ENCODE peak calls at places on chromosome 4, in eight cellular contexts. One of them, this sample, is unnamed.
A peak's percentile ranks its signal among the peaks of the same experiment; 100 is the strongest.

GRCh38 chr4:183350317-183351071 is 28.3 kb upstream of the CLDN24 start:
- DNase-seq in activated T-cell treated with anti-CD3 and anti-CD28 coated beads for 24 hours: no peak
- DNase-seq in activated naive CD8-positive, alpha-beta T cell treated with anti-CD3 and anti-CD28 coated beads, Interleukin-2, amount 50 U/mL, for 24 hours: no peak
- DNase-seq in stimulated activated naive B cell treated with anti-CD40 and anti-IgM and Interleukin-4, amounts not matched to agents 10 μg/mL and 1 μg/mL and 100 μg/mL, for 72 hours: no peak
- DNase-seq in EL: peak; percentile 39
- DNase-seq in DMS153: no peak
- DNase-seq in stimulated activated naive CD8-positive, alpha-beta T cell treated with anti-CD3 and anti-CD28 coated beads, Interleukin-15, Interleukin-2, amounts not matched to agents 100 U/mL and 50 U/mL, for 24 hours: no peak
- DNase-seq in ELR: no peak
- DNase-seq in this sample: no peak

GRCh38 chr4:1547863-1548637 is 136.1 kb downstream of the FAM53A start:
- DNase-seq in EL: no peak
- DNase-seq in stimulated activated naive B cell treated with anti-CD40 and anti-IgM and Interleukin-4, amounts not matched to agents 10 μg/mL and 1 μg/mL and 100 μg/mL, for 72 hours: no peak
- DNase-seq in activated naive CD8-positive, alpha-beta T cell treated with anti-CD3 and anti-CD28 coated beads, Interleukin-2, amount 50 U/mL, for 24 hours: no peak
- DNase-seq in activated T-cell treated with anti-CD3 and anti-CD28 coated beads for 24 hours: no peak
- DNase-seq in ELR: no peak
- DNase-seq in DMS153: no peak
- DNase-seq in stimulated activated naive CD8-positive, alpha-beta T cell treated with anti-CD3 and anti-CD28 coated beads, Interleukin-15, Interleukin-2, amounts not matched to agents 100 U/mL and 50 U/mL, for 24 hours: no peak
- DNase-seq in this sample: no peak

GRCh38 chr4:147134536-147135210 is 189.0 kb upstream of the TTC29 start:
- DNase-seq in EL: no peak
- DNase-seq in stimulated activated naive B cell treated with anti-CD40 and anti-IgM and Interleukin-4, amounts not matched to agents 10 μg/mL and 1 μg/mL and 100 μg/mL, for 72 hours: no peak
- DNase-seq in DMS153: no peak
- DNase-seq in stimulated activated naive CD8-positive, alpha-beta T cell treated with anti-CD3 and anti-CD28 coated beads, Interleukin-15, Interleukin-2, amounts not matched to agents 100 U/mL and 50 U/mL, for 24 hours: no peak
- DNase-seq in activated naive CD8-positive, alpha-beta T cell treated with anti-CD3 and anti-CD28 coated beads, Interleukin-2, amount 50 U/mL, for 24 hours: no peak
- DNase-seq in ELR: no peak
- DNase-seq in activated T-cell treated with anti-CD3 and anti-CD28 coated beads for 24 hours: no peak
- DNase-seq in this sample: no peak

GRCh38 chr4:169791527-169792156 is 33.9 kb upstream of the HPF1 start:
- DNase-seq in stimulated activated naive CD8-positive, alpha-beta T cell treated with anti-CD3 and anti-CD28 coated beads, Interleukin-15, Interleukin-2, amounts not matched to agents 100 U/mL and 50 U/mL, for 24 hours: peak; percentile 33
- DNase-seq in activated T-cell treated with anti-CD3 and anti-CD28 coated beads for 24 hours: no peak
- DNase-seq in ELR: peak; percentile 78
- DNase-seq in EL: peak; percentile 73
- DNase-seq in stimulated activated naive B cell treated with anti-CD40 and anti-IgM and Interleukin-4, amounts not matched to agents 10 μg/mL and 1 μg/mL and 100 μg/mL, for 72 hours: peak; percentile 2
- DNase-seq in DMS153: peak; percentile 27
- DNase-seq in activated naive CD8-positive, alpha-beta T cell treated with anti-CD3 and anti-CD28 coated beads, Interleukin-2, amount 50 U/mL, for 24 hours: peak; percentile 36
- DNase-seq in this sample: peak; percentile 74

GRCh38 chr4:24748023-24748422 is 47.4 kb upstream of the SOD3 start:
- DNase-seq in stimulated activated naive CD8-positive, alpha-beta T cell treated with anti-CD3 and anti-CD28 coated beads, Interleukin-15, Interleukin-2, amounts not matched to agents 100 U/mL and 50 U/mL, for 24 hours: no peak
- DNase-seq in activated T-cell treated with anti-CD3 and anti-CD28 coated beads for 24 hours: no peak
- DNase-seq in ELR: no peak
- DNase-seq in activated naive CD8-positive, alpha-beta T cell treated with anti-CD3 and anti-CD28 coated beads, Interleukin-2, amount 50 U/mL, for 24 hours: no peak
- DNase-seq in EL: no peak
- DNase-seq in DMS153: no peak
- DNase-seq in stimulated activated naive B cell treated with anti-CD40 and anti-IgM and Interleukin-4, amounts not matched to agents 10 μg/mL and 1 μg/mL and 100 μg/mL, for 72 hours: no peak
- DNase-seq in this sample: no peak

GRCh38 chr4:3640587-3640962 is 108.4 kb upstream of the LRPAP1 start:
- DNase-seq in stimulated activated naive CD8-positive, alpha-beta T cell treated with anti-CD3 and anti-CD28 coated beads, Interleukin-15, Interleukin-2, amounts not matched to agents 100 U/mL and 50 U/mL, for 24 hours: no peak
- DNase-seq in activated naive CD8-positive, alpha-beta T cell treated with anti-CD3 and anti-CD28 coated beads, Interleukin-2, amount 50 U/mL, for 24 hours: no peak
- DNase-seq in activated T-cell treated with anti-CD3 and anti-CD28 coated beads for 24 hours: no peak
- DNase-seq in DMS153: no peak
- DNase-seq in stimulated activated naive B cell treated with anti-CD40 and anti-IgM and Interleukin-4, amounts not matched to agents 10 μg/mL and 1 μg/mL and 100 μg/mL, for 72 hours: no peak
- DNase-seq in EL: peak; percentile 60
- DNase-seq in ELR: peak; percentile 29
- DNase-seq in this sample: peak; percentile 57

GRCh38 chr4:158521490-158522111 is at the start of gene RXFP1:
- DNase-seq in stimulated activated naive CD8-positive, alpha-beta T cell treated with anti-CD3 and anti-CD28 coated beads, Interleukin-15, Interleukin-2, amounts not matched to agents 100 U/mL and 50 U/mL, for 24 hours: no peak
- DNase-seq in EL: no peak
- DNase-seq in DMS153: no peak
- DNase-seq in activated naive CD8-positive, alpha-beta T cell treated with anti-CD3 and anti-CD28 coated beads, Interleukin-2, amount 50 U/mL, for 24 hours: no peak
- DNase-seq in ELR: no peak
- DNase-seq in stimulated activated naive B cell treated with anti-CD40 and anti-IgM and Interleukin-4, amounts not matched to agents 10 μg/mL and 1 μg/mL and 100 μg/mL, for 72 hours: no peak
- DNase-seq in activated T-cell treated with anti-CD3 and anti-CD28 coated beads for 24 hours: no peak
- DNase-seq in this sample: no peak

GRCh38 chr4:186553717-186554116 is 1.6 kb downstream of the MTNR1A start:
- DNase-seq in activated naive CD8-positive, alpha-beta T cell treated with anti-CD3 and anti-CD28 coated beads, Interleukin-2, amount 50 U/mL, for 24 hours: no peak
- DNase-seq in stimulated activated naive CD8-positive, alpha-beta T cell treated with anti-CD3 and anti-CD28 coated beads, Interleukin-15, Interleukin-2, amounts not matched to agents 100 U/mL and 50 U/mL, for 24 hours: no peak
- DNase-seq in activated T-cell treated with anti-CD3 and anti-CD28 coated beads for 24 hours: no peak
- DNase-seq in EL: no peak
- DNase-seq in DMS153: no peak
- DNase-seq in ELR: no peak
- DNase-seq in stimulated activated naive B cell treated with anti-CD40 and anti-IgM and Interleukin-4, amounts not matched to agents 10 μg/mL and 1 μg/mL and 100 μg/mL, for 72 hours: no peak
- DNase-seq in this sample: no peak

GRCh38 chr4:20624783-20625364 is 75.4 kb upstream of the PACRGL start:
- DNase-seq in EL: peak; percentile 17
- DNase-seq in stimulated activated naive CD8-positive, alpha-beta T cell treated with anti-CD3 and anti-CD28 coated beads, Interleukin-15, Interleukin-2, amounts not matched to agents 100 U/mL and 50 U/mL, for 24 hours: no peak
- DNase-seq in activated naive CD8-positive, alpha-beta T cell treated with anti-CD3 and anti-CD28 coated beads, Interleukin-2, amount 50 U/mL, for 24 hours: no peak
- DNase-seq in stimulated activated naive B cell treated with anti-CD40 and anti-IgM and Interleukin-4, amounts not matched to agents 10 μg/mL and 1 μg/mL and 100 μg/mL, for 72 hours: no peak
- DNase-seq in ELR: no peak
- DNase-seq in activated T-cell treated with anti-CD3 and anti-CD28 coated beads for 24 hours: no peak
- DNase-seq in DMS153: no peak
- DNase-seq in this sample: no peak

GRCh38 chr4:40908702-40909362 is 159.1 kb downstream of the NSUN7 start:
- DNase-seq in stimulated activated naive B cell treated with anti-CD40 and anti-IgM and Interleukin-4, amounts not matched to agents 10 μg/mL and 1 μg/mL and 100 μg/mL, for 72 hours: peak; percentile 66
- DNase-seq in stimulated activated naive CD8-positive, alpha-beta T cell treated with anti-CD3 and anti-CD28 coated beads, Interleukin-15, Interleukin-2, amounts not matched to agents 100 U/mL and 50 U/mL, for 24 hours: peak; percentile 74
- DNase-seq in DMS153: peak; percentile 67
- DNase-seq in ELR: peak; percentile 83
- DNase-seq in EL: peak; percentile 85
- DNase-seq in activated naive CD8-positive, alpha-beta T cell treated with anti-CD3 and anti-CD28 coated beads, Interleukin-2, amount 50 U/mL, for 24 hours: peak; percentile 72
- DNase-seq in activated T-cell treated with anti-CD3 and anti-CD28 coated beads for 24 hours: peak; percentile 71
- DNase-seq in this sample: peak; percentile 91

GRCh38 chr4:89298788-89299152 is 8.8 kb downstream of the GPRIN3 start:
- DNase-seq in activated T-cell treated with anti-CD3 and anti-CD28 coated beads for 24 hours: no peak
- DNase-seq in activated naive CD8-positive, alpha-beta T cell treated with anti-CD3 and anti-CD28 coated beads, Interleukin-2, amount 50 U/mL, for 24 hours: no peak
- DNase-seq in ELR: peak; percentile 10
- DNase-seq in stimulated activated naive CD8-positive, alpha-beta T cell treated with anti-CD3 and anti-CD28 coated beads, Interleukin-15, Interleukin-2, amounts not matched to agents 100 U/mL and 50 U/mL, for 24 hours: no peak
- DNase-seq in DMS153: no peak
- DNase-seq in stimulated activated naive B cell treated with anti-CD40 and anti-IgM and Interleukin-4, amounts not matched to agents 10 μg/mL and 1 μg/mL and 100 μg/mL, for 72 hours: no peak
- DNase-seq in EL: no peak
- DNase-seq in this sample: peak; percentile 10

GRCh38 chr4:24816797-24817196 is 21.4 kb downstream of the SOD3 start:
- DNase-seq in activated T-cell treated with anti-CD3 and anti-CD28 coated beads for 24 hours: no peak
- DNase-seq in stimulated activated naive CD8-positive, alpha-beta T cell treated with anti-CD3 and anti-CD28 coated beads, Interleukin-15, Interleukin-2, amounts not matched to agents 100 U/mL and 50 U/mL, for 24 hours: no peak
- DNase-seq in activated naive CD8-positive, alpha-beta T cell treated with anti-CD3 and anti-CD28 coated beads, Interleukin-2, amount 50 U/mL, for 24 hours: no peak
- DNase-seq in ELR: no peak
- DNase-seq in EL: no peak
- DNase-seq in stimulated activated naive B cell treated with anti-CD40 and anti-IgM and Interleukin-4, amounts not matched to agents 10 μg/mL and 1 μg/mL and 100 μg/mL, for 72 hours: no peak
- DNase-seq in DMS153: no peak
- DNase-seq in this sample: no peak

GRCh38 chr4:10109995-10110670 is 6.5 kb downstream of the WDR1 start:
- DNase-seq in stimulated activated naive CD8-positive, alpha-beta T cell treated with anti-CD3 and anti-CD28 coated beads, Interleukin-15, Interleukin-2, amounts not matched to agents 100 U/mL and 50 U/mL, for 24 hours: no peak
- DNase-seq in ELR: no peak
- DNase-seq in stimulated activated naive B cell treated with anti-CD40 and anti-IgM and Interleukin-4, amounts not matched to agents 10 μg/mL and 1 μg/mL and 100 μg/mL, for 72 hours: no peak
- DNase-seq in activated T-cell treated with anti-CD3 and anti-CD28 coated beads for 24 hours: no peak
- DNase-seq in EL: no peak
- DNase-seq in DMS153: no peak
- DNase-seq in activated naive CD8-positive, alpha-beta T cell treated with anti-CD3 and anti-CD28 coated beads, Interleukin-2, amount 50 U/mL, for 24 hours: no peak
- DNase-seq in this sample: no peak

GRCh38 chr4:8019396-8020365 is 80.0 kb upstream of the AFAP1 start:
- DNase-seq in stimulated activated naive B cell treated with anti-CD40 and anti-IgM and Interleukin-4, amounts not matched to agents 10 μg/mL and 1 μg/mL and 100 μg/mL, for 72 hours: no peak
- DNase-seq in activated naive CD8-positive, alpha-beta T cell treated with anti-CD3 and anti-CD28 coated beads, Interleukin-2, amount 50 U/mL, for 24 hours: no peak
- DNase-seq in DMS153: peak; percentile 22
- DNase-seq in ELR: no peak
- DNase-seq in activated T-cell treated with anti-CD3 and anti-CD28 coated beads for 24 hours: no peak
- DNase-seq in stimulated activated naive CD8-positive, alpha-beta T cell treated with anti-CD3 and anti-CD28 coated beads, Interleukin-15, Interleukin-2, amounts not matched to agents 100 U/mL and 50 U/mL, for 24 hours: no peak
- DNase-seq in EL: no peak
- DNase-seq in this sample: no peak

GRCh38 chr4:85127653-85128052 is 161.2 kb upstream of the WDFY3 start:
- DNase-seq in activated T-cell treated with anti-CD3 and anti-CD28 coated beads for 24 hours: no peak
- DNase-seq in DMS153: no peak
- DNase-seq in stimulated activated naive B cell treated with anti-CD40 and anti-IgM and Interleukin-4, amounts not matched to agents 10 μg/mL and 1 μg/mL and 100 μg/mL, for 72 hours: peak; percentile 3
- DNase-seq in activated naive CD8-positive, alpha-beta T cell treated with anti-CD3 and anti-CD28 coated beads, Interleukin-2, amount 50 U/mL, for 24 hours: no peak
- DNase-seq in EL: peak; percentile 32
- DNase-seq in stimulated activated naive CD8-positive, alpha-beta T cell treated with anti-CD3 and anti-CD28 coated beads, Interleukin-15, Interleukin-2, amounts not matched to agents 100 U/mL and 50 U/mL, for 24 hours: no peak
- DNase-seq in ELR: peak; percentile 46
- DNase-seq in this sample: peak; percentile 38

GRCh38 chr4:106266201-106266600 is 49.8 kb downstream of the TBCK start:
- DNase-seq in stimulated activated naive B cell treated with anti-CD40 and anti-IgM and Interleukin-4, amounts not matched to agents 10 μg/mL and 1 μg/mL and 100 μg/mL, for 72 hours: no peak
- DNase-seq in activated naive CD8-positive, alpha-beta T cell treated with anti-CD3 and anti-CD28 coated beads, Interleukin-2, amount 50 U/mL, for 24 hours: no peak
- DNase-seq in stimulated activated naive CD8-positive, alpha-beta T cell treated with anti-CD3 and anti-CD28 coated beads, Interleukin-15, Interleukin-2, amounts not matched to agents 100 U/mL and 50 U/mL, for 24 hours: no peak
- DNase-seq in EL: peak; percentile 52
- DNase-seq in ELR: peak; percentile 58
- DNase-seq in activated T-cell treated with anti-CD3 and anti-CD28 coated beads for 24 hours: no peak
- DNase-seq in DMS153: no peak
- DNase-seq in this sample: peak; percentile 36

GRCh38 chr4:154743683-154744340 is at the start of gene LRAT:
- DNase-seq in stimulated activated naive B cell treated with anti-CD40 and anti-IgM and Interleukin-4, amounts not matched to agents 10 μg/mL and 1 μg/mL and 100 μg/mL, for 72 hours: no peak
- DNase-seq in activated naive CD8-positive, alpha-beta T cell treated with anti-CD3 and anti-CD28 coated beads, Interleukin-2, amount 50 U/mL, for 24 hours: peak; percentile 39
- DNase-seq in stimulated activated naive CD8-positive, alpha-beta T cell treated with anti-CD3 and anti-CD28 coated beads, Interleukin-15, Interleukin-2, amounts not matched to agents 100 U/mL and 50 U/mL, for 24 hours: peak; percentile 35
- DNase-seq in ELR: no peak
- DNase-seq in activated T-cell treated with anti-CD3 and anti-CD28 coated beads for 24 hours: peak; percentile 13
- DNase-seq in DMS153: no peak
- DNase-seq in EL: no peak
- DNase-seq in this sample: no peak

GRCh38 chr4:90215286-90215685 is 88.1 kb downstream of the CCSER1 start:
- DNase-seq in DMS153: peak; percentile 9
- DNase-seq in stimulated activated naive CD8-positive, alpha-beta T cell treated with anti-CD3 and anti-CD28 coated beads, Interleukin-15, Interleukin-2, amounts not matched to agents 100 U/mL and 50 U/mL, for 24 hours: no peak
- DNase-seq in ELR: no peak
- DNase-seq in activated T-cell treated with anti-CD3 and anti-CD28 coated beads for 24 hours: no peak
- DNase-seq in stimulated activated naive B cell treated with anti-CD40 and anti-IgM and Interleukin-4, amounts not matched to agents 10 μg/mL and 1 μg/mL and 100 μg/mL, for 72 hours: no peak
- DNase-seq in activated naive CD8-positive, alpha-beta T cell treated with anti-CD3 and anti-CD28 coated beads, Interleukin-2, amount 50 U/mL, for 24 hours: no peak
- DNase-seq in EL: no peak
- DNase-seq in this sample: no peak

GRCh38 chr4:16222957-16223527 is 3.2 kb downstream of the TAPT1 start:
- DNase-seq in DMS153: no peak
- DNase-seq in stimulated activated naive B cell treated with anti-CD40 and anti-IgM and Interleukin-4, amounts not matched to agents 10 μg/mL and 1 μg/mL and 100 μg/mL, for 72 hours: no peak
- DNase-seq in activated T-cell treated with anti-CD3 and anti-CD28 coated beads for 24 hours: no peak
- DNase-seq in stimulated activated naive CD8-positive, alpha-beta T cell treated with anti-CD3 and anti-CD28 coated beads, Interleukin-15, Interleukin-2, amounts not matched to agents 100 U/mL and 50 U/mL, for 24 hours: no peak
- DNase-seq in EL: no peak
- DNase-seq in ELR: no peak
- DNase-seq in activated naive CD8-positive, alpha-beta T cell treated with anti-CD3 and anti-CD28 coated beads, Interleukin-2, amount 50 U/mL, for 24 hours: no peak
- DNase-seq in this sample: no peak

GRCh38 chr4:79358438-79358837 is 32.6 kb upstream of the NAA11 start:
- DNase-seq in DMS153: no peak
- DNase-seq in activated naive CD8-positive, alpha-beta T cell treated with anti-CD3 and anti-CD28 coated beads, Interleukin-2, amount 50 U/mL, for 24 hours: no peak
- DNase-seq in stimulated activated naive B cell treated with anti-CD40 and anti-IgM and Interleukin-4, amounts not matched to agents 10 μg/mL and 1 μg/mL and 100 μg/mL, for 72 hours: no peak
- DNase-seq in ELR: no peak
- DNase-seq in activated T-cell treated with anti-CD3 and anti-CD28 coated beads for 24 hours: no peak
- DNase-seq in EL: no peak
- DNase-seq in stimulated activated naive CD8-positive, alpha-beta T cell treated with anti-CD3 and anti-CD28 coated beads, Interleukin-15, Interleukin-2, amounts not matched to agents 100 U/mL and 50 U/mL, for 24 hours: no peak
- DNase-seq in this sample: no peak

GRCh38 chr4:116598980-116599789 is 486.2 kb downstream of the TRAM1L1 start:
- DNase-seq in EL: no peak
- DNase-seq in stimulated activated naive CD8-positive, alpha-beta T cell treated with anti-CD3 and anti-CD28 coated beads, Interleukin-15, Interleukin-2, amounts not matched to agents 100 U/mL and 50 U/mL, for 24 hours: no peak
- DNase-seq in DMS153: no peak
- DNase-seq in activated T-cell treated with anti-CD3 and anti-CD28 coated beads for 24 hours: no peak
- DNase-seq in stimulated activated naive B cell treated with anti-CD40 and anti-IgM and Interleukin-4, amounts not matched to agents 10 μg/mL and 1 μg/mL and 100 μg/mL, for 72 hours: no peak
- DNase-seq in ELR: no peak
- DNase-seq in activated naive CD8-positive, alpha-beta T cell treated with anti-CD3 and anti-CD28 coated beads, Interleukin-2, amount 50 U/mL, for 24 hours: no peak
- DNase-seq in this sample: no peak

GRCh38 chr4:161893566-161893965 is 270.2 kb downstream of the FSTL5 start:
- DNase-seq in activated naive CD8-positive, alpha-beta T cell treated with anti-CD3 and anti-CD28 coated beads, Interleukin-2, amount 50 U/mL, for 24 hours: no peak
- DNase-seq in stimulated activated naive CD8-positive, alpha-beta T cell treated with anti-CD3 and anti-CD28 coated beads, Interleukin-15, Interleukin-2, amounts not matched to agents 100 U/mL and 50 U/mL, for 24 hours: no peak
- DNase-seq in ELR: no peak
- DNase-seq in stimulated activated naive B cell treated with anti-CD40 and anti-IgM and Interleukin-4, amounts not matched to agents 10 μg/mL and 1 μg/mL and 100 μg/mL, for 72 hours: no peak
- DNase-seq in DMS153: no peak
- DNase-seq in EL: no peak
- DNase-seq in activated T-cell treated with anti-CD3 and anti-CD28 coated beads for 24 hours: no peak
- DNase-seq in this sample: no peak

GRCh38 chr4:115851918-115852766 is 738.7 kb upstream of the NDST4 start:
- DNase-seq in DMS153: peak; percentile 56
- DNase-seq in activated T-cell treated with anti-CD3 and anti-CD28 coated beads for 24 hours: no peak
- DNase-seq in stimulated activated naive B cell treated with anti-CD40 and anti-IgM and Interleukin-4, amounts not matched to agents 10 μg/mL and 1 μg/mL and 100 μg/mL, for 72 hours: no peak
- DNase-seq in ELR: peak; percentile 49
- DNase-seq in activated naive CD8-positive, alpha-beta T cell treated with anti-CD3 and anti-CD28 coated beads, Interleukin-2, amount 50 U/mL, for 24 hours: peak; percentile 8
- DNase-seq in stimulated activated naive CD8-positive, alpha-beta T cell treated with anti-CD3 and anti-CD28 coated beads, Interleukin-15, Interleukin-2, amounts not matched to agents 100 U/mL and 50 U/mL, for 24 hours: peak; percentile 12
- DNase-seq in EL: no peak
- DNase-seq in this sample: peak; percentile 59

GRCh38 chr4:158090323-158090722 is 82.5 kb downstream of the GASK1B start:
- DNase-seq in activated naive CD8-positive, alpha-beta T cell treated with anti-CD3 and anti-CD28 coated beads, Interleukin-2, amount 50 U/mL, for 24 hours: no peak
- DNase-seq in EL: no peak
- DNase-seq in DMS153: no peak
- DNase-seq in ELR: no peak
- DNase-seq in stimulated activated naive CD8-positive, alpha-beta T cell treated with anti-CD3 and anti-CD28 coated beads, Interleukin-15, Interleukin-2, amounts not matched to agents 100 U/mL and 50 U/mL, for 24 hours: no peak
- DNase-seq in activated T-cell treated with anti-CD3 and anti-CD28 coated beads for 24 hours: no peak
- DNase-seq in stimulated activated naive B cell treated with anti-CD40 and anti-IgM and Interleukin-4, amounts not matched to agents 10 μg/mL and 1 μg/mL and 100 μg/mL, for 72 hours: no peak
- DNase-seq in this sample: no peak

GRCh38 chr4:176340871-176341685 is 21.3 kb downstream of the SPCS3 start:
- DNase-seq in EL: peak; percentile 60
- DNase-seq in activated naive CD8-positive, alpha-beta T cell treated with anti-CD3 and anti-CD28 coated beads, Interleukin-2, amount 50 U/mL, for 24 hours: no peak
- DNase-seq in stimulated activated naive B cell treated with anti-CD40 and anti-IgM and Interleukin-4, amounts not matched to agents 10 μg/mL and 1 μg/mL and 100 μg/mL, for 72 hours: no peak
- DNase-seq in activated T-cell treated with anti-CD3 and anti-CD28 coated beads for 24 hours: no peak
- DNase-seq in stimulated activated naive CD8-positive, alpha-beta T cell treated with anti-CD3 and anti-CD28 coated beads, Interleukin-15, Interleukin-2, amounts not matched to agents 100 U/mL and 50 U/mL, for 24 hours: no peak
- DNase-seq in ELR: peak; percentile 68
- DNase-seq in DMS153: no peak
- DNase-seq in this sample: peak; percentile 44

GRCh38 chr4:16745887-16746286 is 152.6 kb downstream of the LDB2 start:
- DNase-seq in ELR: no peak
- DNase-seq in activated naive CD8-positive, alpha-beta T cell treated with anti-CD3 and anti-CD28 coated beads, Interleukin-2, amount 50 U/mL, for 24 hours: no peak
- DNase-seq in stimulated activated naive B cell treated with anti-CD40 and anti-IgM and Interleukin-4, amounts not matched to agents 10 μg/mL and 1 μg/mL and 100 μg/mL, for 72 hours: no peak
- DNase-seq in stimulated activated naive CD8-positive, alpha-beta T cell treated with anti-CD3 and anti-CD28 coated beads, Interleukin-15, Interleukin-2, amounts not matched to agents 100 U/mL and 50 U/mL, for 24 hours: no peak
- DNase-seq in DMS153: no peak
- DNase-seq in activated T-cell treated with anti-CD3 and anti-CD28 coated beads for 24 hours: no peak
- DNase-seq in EL: no peak
- DNase-seq in this sample: no peak

GRCh38 chr4:73034896-73035295 is 34.6 kb downstream of the COX18 start:
- DNase-seq in activated T-cell treated with anti-CD3 and anti-CD28 coated beads for 24 hours: no peak
- DNase-seq in stimulated activated naive B cell treated with anti-CD40 and anti-IgM and Interleukin-4, amounts not matched to agents 10 μg/mL and 1 μg/mL and 100 μg/mL, for 72 hours: no peak
- DNase-seq in DMS153: no peak
- DNase-seq in ELR: peak; percentile 41
- DNase-seq in activated naive CD8-positive, alpha-beta T cell treated with anti-CD3 and anti-CD28 coated beads, Interleukin-2, amount 50 U/mL, for 24 hours: no peak
- DNase-seq in stimulated activated naive CD8-positive, alpha-beta T cell treated with anti-CD3 and anti-CD28 coated beads, Interleukin-15, Interleukin-2, amounts not matched to agents 100 U/mL and 50 U/mL, for 24 hours: no peak
- DNase-seq in EL: no peak
- DNase-seq in this sample: no peak

GRCh38 chr4:109947457-109947856 is 34.8 kb downstream of the EGF start:
- DNase-seq in ELR: peak; percentile 70
- DNase-seq in stimulated activated naive CD8-positive, alpha-beta T cell treated with anti-CD3 and anti-CD28 coated beads, Interleukin-15, Interleukin-2, amounts not matched to agents 100 U/mL and 50 U/mL, for 24 hours: no peak
- DNase-seq in activated T-cell treated with anti-CD3 and anti-CD28 coated beads for 24 hours: no peak
- DNase-seq in EL: peak; percentile 39
- DNase-seq in DMS153: no peak
- DNase-seq in activated naive CD8-positive, alpha-beta T cell treated with anti-CD3 and anti-CD28 coated beads, Interleukin-2, amount 50 U/mL, for 24 hours: no peak
- DNase-seq in stimulated activated naive B cell treated with anti-CD40 and anti-IgM and Interleukin-4, amounts not matched to agents 10 μg/mL and 1 μg/mL and 100 μg/mL, for 72 hours: no peak
- DNase-seq in this sample: peak; percentile 14

GRCh38 chr4:958836-959337 is 14.5 kb downstream of the DGKQ start:
- DNase-seq in activated T-cell treated with anti-CD3 and anti-CD28 coated beads for 24 hours: no peak
- DNase-seq in stimulated activated naive B cell treated with anti-CD40 and anti-IgM and Interleukin-4, amounts not matched to agents 10 μg/mL and 1 μg/mL and 100 μg/mL, for 72 hours: no peak
- DNase-seq in activated naive CD8-positive, alpha-beta T cell treated with anti-CD3 and anti-CD28 coated beads, Interleukin-2, amount 50 U/mL, for 24 hours: no peak
- DNase-seq in EL: no peak
- DNase-seq in DMS153: no peak
- DNase-seq in ELR: no peak
- DNase-seq in stimulated activated naive CD8-positive, alpha-beta T cell treated with anti-CD3 and anti-CD28 coated beads, Interleukin-15, Interleukin-2, amounts not matched to agents 100 U/mL and 50 U/mL, for 24 hours: no peak
- DNase-seq in this sample: no peak

GRCh38 chr4:85381968-85382367 is 93.0 kb upstream of the ARHGAP24 start:
- DNase-seq in stimulated activated naive B cell treated with anti-CD40 and anti-IgM and Interleukin-4, amounts not matched to agents 10 μg/mL and 1 μg/mL and 100 μg/mL, for 72 hours: no peak
- DNase-seq in activated naive CD8-positive, alpha-beta T cell treated with anti-CD3 and anti-CD28 coated beads, Interleukin-2, amount 50 U/mL, for 24 hours: no peak
- DNase-seq in stimulated activated naive CD8-positive, alpha-beta T cell treated with anti-CD3 and anti-CD28 coated beads, Interleukin-15, Interleukin-2, amounts not matched to agents 100 U/mL and 50 U/mL, for 24 hours: no peak
- DNase-seq in activated T-cell treated with anti-CD3 and anti-CD28 coated beads for 24 hours: no peak
- DNase-seq in EL: no peak
- DNase-seq in DMS153: no peak
- DNase-seq in ELR: no peak
- DNase-seq in this sample: no peak

GRCh38 chr4:18322111-18322510 is 300.6 kb upstream of the LCORL start:
- DNase-seq in DMS153: peak; percentile 2
- DNase-seq in EL: no peak
- DNase-seq in ELR: no peak
- DNase-seq in stimulated activated naive B cell treated with anti-CD40 and anti-IgM and Interleukin-4, amounts not matched to agents 10 μg/mL and 1 μg/mL and 100 μg/mL, for 72 hours: no peak
- DNase-seq in activated T-cell treated with anti-CD3 and anti-CD28 coated beads for 24 hours: no peak
- DNase-seq in stimulated activated naive CD8-positive, alpha-beta T cell treated with anti-CD3 and anti-CD28 coated beads, Interleukin-15, Interleukin-2, amounts not matched to agents 100 U/mL and 50 U/mL, for 24 hours: no peak
- DNase-seq in activated naive CD8-positive, alpha-beta T cell treated with anti-CD3 and anti-CD28 coated beads, Interleukin-2, amount 50 U/mL, for 24 hours: no peak
- DNase-seq in this sample: no peak

GRCh38 chr4:70925899-70926635 is 23.9 kb downstream of the MOB1B start:
- DNase-seq in activated T-cell treated with anti-CD3 and anti-CD28 coated beads for 24 hours: no peak
- DNase-seq in ELR: no peak
- DNase-seq in stimulated activated naive CD8-positive, alpha-beta T cell treated with anti-CD3 and anti-CD28 coated beads, Interleukin-15, Interleukin-2, amounts not matched to agents 100 U/mL and 50 U/mL, for 24 hours: no peak
- DNase-seq in stimulated activated naive B cell treated with anti-CD40 and anti-IgM and Interleukin-4, amounts not matched to agents 10 μg/mL and 1 μg/mL and 100 μg/mL, for 72 hours: no peak
- DNase-seq in DMS153: no peak
- DNase-seq in activated naive CD8-positive, alpha-beta T cell treated with anti-CD3 and anti-CD28 coated beads, Interleukin-2, amount 50 U/mL, for 24 hours: no peak
- DNase-seq in EL: no peak
- DNase-seq in this sample: no peak